ENCODE peak calls at places on chromosomes 5 and 9, in eight cellular contexts. J is NCI-H2029; B is activated CD4-positive, alpha-beta T cell treated with anti-CD3 and anti-CD28 coated beads, Interleukin-2, amount 10 ng/mL, durations not matched to agents 7 days and 5 days; Z is activated CD4-positive, alpha-beta memory T cell treated with anti-CD3 and anti-CD28 coated beads for 36 hours; G is progenitor cell of endocrine pancreas; M is stimulated activated CD8-positive, alpha-beta memory T cell treated with anti-CD3 and anti-CD28 coated beads, Interleukin-15, amount 100 ng/mL, for 24 hours; H is cardiac fibroblast; P is GM19239. U is an unnamed sample.
A peak's percentile ranks its signal among the peaks of the same experiment; 100 is the strongest.

GRCh38 chr9:75198436-75198835 is 110.1 kb downstream of the OSTF1 start:
- DNase-seq in H (no peak), P (no peak), J (no peak), M (no peak), B (no peak), G (no peak), Z (no peak), U (no peak)

GRCh38 chr5:16411741-16412455 is 53.7 kb downstream of the ZNF622 start:
- DNase-seq in H (no peak), G (no peak), Z (no peak), P (no peak), J (peak; percentile 49), B (no peak), M (no peak), U (no peak)

GRCh38 chr5:56951131-56951945 is 585 bp downstream of the MIER3 start:
- DNase-seq in H (peak; percentile 27), Z (peak; percentile 26), M (no peak), P (peak; percentile 40), J (no peak), B (peak; percentile 15), G (peak; percentile 54), U (peak; percentile 24)

GRCh38 chr9:2758162-2758950 is 41.0 kb downstream of the KCNV2 start:
- DNase-seq in P (no peak), B (no peak), Z (no peak), G (no peak), M (no peak), J (no peak), H (peak; percentile 36), U (no peak)

GRCh38 chr5:116280149-116280803 is 195.5 kb downstream of the COMMD10 start:
- DNase-seq in H (no peak), Z (no peak), J (no peak), G (no peak), P (no peak), M (no peak), B (no peak), U (no peak)

GRCh38 chr5:137035480-137035878 is 463.6 kb downstream of the SPOCK1 start:
- DNase-seq in H (no peak), P (no peak), J (no peak), M (no peak), Z (no peak), G (no peak), B (no peak), U (no peak)

GRCh38 chr5:133702773-133703770 is 90.7 kb upstream of the FSTL4 start:
- DNase-seq in B (no peak), Z (no peak), P (no peak), J (no peak), G (no peak), M (no peak), H (no peak), U (no peak)

GRCh38 chr9:14246951-14247350 is 67.0 kb downstream of the NFIB start:
- DNase-seq in G (no peak), H (no peak), P (no peak), B (no peak), J (no peak), M (no peak), Z (no peak), U (no peak)

GRCh38 chr5:77679791-77680190 is 41.3 kb upstream of the OTP start:
- DNase-seq in P (no peak), B (no peak), H (peak; percentile 42), M (no peak), J (no peak), G (no peak), Z (no peak), U (no peak)

GRCh38 chr9:101512116-101512515 is 21.5 kb upstream of the RNF20 start:
- DNase-seq in Z (no peak), P (no peak), M (no peak), H (no peak), B (no peak), J (no peak), G (no peak), U (no peak)

GRCh38 chr5:127074466-127074865 is 1.2 kb upstream of the C5orf63 start:
- DNase-seq in B (no peak), M (no peak), G (no peak), P (no peak), Z (no peak), J (no peak), H (no peak), U (no peak)

GRCh38 chr9:4494806-4495205 is 4.5 kb downstream of the SLC1A1 start:
- DNase-seq in H (no peak), G (no peak), J (no peak), M (no peak), P (no peak), Z (no peak), B (no peak), U (no peak)

GRCh38 chr5:56819027-56819881 is 3.9 kb downstream of the MAP3K1 start:
- DNase-seq in Z (no peak), P (no peak), H (peak; percentile 25), B (no peak), M (no peak), J (no peak), G (no peak), U (no peak)

GRCh38 chr9:108634669-108635462 is 220.9 kb downstream of the ACTL7B start:
- DNase-seq in B (no peak), G (no peak), P (no peak), H (no peak), Z (no peak), M (no peak), J (no peak), U (no peak)

GRCh38 chr5:170589643-170590042 is 85.8 kb downstream of the KCNIP1 start:
- DNase-seq in B (no peak), H (no peak), P (no peak), Z (no peak), M (no peak), G (no peak), J (no peak), U (no peak)

GRCh38 chr5:146986469-146986868 is 107.9 kb upstream of the PPP2R2B start:
- DNase-seq in Z (no peak), P (no peak), G (no peak), J (no peak), H (no peak), B (no peak), M (no peak), U (no peak)

GRCh38 chr5:176183321-176184074 is 54.7 kb upstream of the SIMC1 start:
- DNase-seq in G (no peak), J (peak; percentile 94), P (no peak), H (no peak), B (no peak), Z (no peak), M (no peak), U (no peak)

GRCh38 chr9:77218612-77219011 is 41.3 kb downstream of the VPS13A start:
- DNase-seq in M (no peak), B (no peak), J (no peak), H (peak; percentile 60), G (no peak), Z (no peak), P (no peak), U (no peak)

GRCh38 chr9:26219961-26220360 is 541.7 kb upstream of the TUSC1 start:
- DNase-seq in J (no peak), P (no peak), H (no peak), M (no peak), Z (no peak), B (no peak), G (no peak), U (peak; percentile 22)

GRCh38 chr9:121949364-121949763 is 143.7 kb downstream of the TTLL11 start:
- DNase-seq in Z (no peak), G (no peak), J (no peak), P (no peak), M (no peak), H (no peak), B (no peak), U (no peak)

GRCh38 chr5:118791986-118792734 is 196.2 kb downstream of the DTWD2 start:
- DNase-seq in B (peak; percentile 28), Z (peak; percentile 18), M (no peak), H (peak; percentile 86), G (no peak), J (peak; percentile 21), P (peak; percentile 28), U (peak; percentile 24)

GRCh38 chr5:42591026-42591425 is 165.6 kb upstream of the CCDC152 start:
- DNase-seq in P (no peak), H (peak; percentile 60), J (no peak), M (no peak), B (no peak), Z (no peak), G (no peak), U (no peak)

GRCh38 chr9:127698985-127699670 is 7.7 kb upstream of the CFAP157 start:
- DNase-seq in Z (peak; percentile 94), B (peak; percentile 85), P (peak; percentile 94), H (peak; percentile 98), M (peak; percentile 49), G (peak; percentile 75), J (peak; percentile 97), U (peak; percentile 98)